ENCODE peak calls at places on chromosome 2, in eight cellular contexts. One of them, this sample, is unnamed.

GRCh38 chr2:182946949-182947348 is 80.5 kb upstream of the FRZB start:
- DNase-seq in CD8-positive, alpha-beta T cell: no peak
- DNase-seq in stimulated activated CD4-positive, alpha-beta T cell treated with anti-CD3 and anti-CD28 coated beads, TNF-alpha, amount 100 ng/mL, for 4 hours: no peak
- DNase-seq in lung: no peak
- DNase-seq in cardiac muscle cell: peak
- DNase-seq in brain pericyte: no peak
- DNase-seq in T-helper 1 cell: no peak
- DNase-seq in GM19239: no peak
- DNase-seq in this sample: no peak

GRCh38 chr2:111149882-111150455 is 29.3 kb downstream of the BCL2L11 start:
- DNase-seq in T-helper 1 cell: no peak
- DNase-seq in GM19239: no peak
- DNase-seq in lung: no peak
- DNase-seq in cardiac muscle cell: no peak
- DNase-seq in brain pericyte: no peak
- DNase-seq in stimulated activated CD4-positive, alpha-beta T cell treated with anti-CD3 and anti-CD28 coated beads, TNF-alpha, amount 100 ng/mL, for 4 hours: no peak
- DNase-seq in CD8-positive, alpha-beta T cell: no peak
- DNase-seq in this sample: no peak

GRCh38 chr2:146523218-146523617 is 1321.6 kb upstream of the ACVR2A start:
- DNase-seq in GM19239: no peak
- DNase-seq in lung: no peak
- DNase-seq in cardiac muscle cell: peak
- DNase-seq in brain pericyte: no peak
- DNase-seq in CD8-positive, alpha-beta T cell: no peak
- DNase-seq in stimulated activated CD4-positive, alpha-beta T cell treated with anti-CD3 and anti-CD28 coated beads, TNF-alpha, amount 100 ng/mL, for 4 hours: no peak
- DNase-seq in T-helper 1 cell: no peak
- DNase-seq in this sample: no peak

GRCh38 chr2:72023678-72024390 is 123.8 kb downstream of the CYP26B1 start:
- DNase-seq in brain pericyte: no peak
- DNase-seq in lung: no peak
- DNase-seq in stimulated activated CD4-positive, alpha-beta T cell treated with anti-CD3 and anti-CD28 coated beads, TNF-alpha, amount 100 ng/mL, for 4 hours: no peak
- DNase-seq in CD8-positive, alpha-beta T cell: no peak
- DNase-seq in GM19239: no peak
- DNase-seq in T-helper 1 cell: no peak
- DNase-seq in cardiac muscle cell: no peak
- DNase-seq in this sample: no peak

GRCh38 chr2:232522014-232522854 is 2.0 kb downstream of the PRSS56 start:
- DNase-seq in lung: peak
- DNase-seq in GM19239: peak
- DNase-seq in cardiac muscle cell: peak
- DNase-seq in brain pericyte: no peak
- DNase-seq in stimulated activated CD4-positive, alpha-beta T cell treated with anti-CD3 and anti-CD28 coated beads, TNF-alpha, amount 100 ng/mL, for 4 hours: peak
- DNase-seq in T-helper 1 cell: peak
- DNase-seq in CD8-positive, alpha-beta T cell: peak
- DNase-seq in this sample: no peak

GRCh38 chr2:149871091-149871885 is 283.7 kb upstream of the MMADHC start:
- DNase-seq in GM19239: no peak
- DNase-seq in stimulated activated CD4-positive, alpha-beta T cell treated with anti-CD3 and anti-CD28 coated beads, TNF-alpha, amount 100 ng/mL, for 4 hours: no peak
- DNase-seq in CD8-positive, alpha-beta T cell: no peak
- DNase-seq in lung: no peak
- DNase-seq in cardiac muscle cell: no peak
- DNase-seq in brain pericyte: no peak
- DNase-seq in T-helper 1 cell: no peak
- DNase-seq in this sample: no peak

GRCh38 chr2:236641051-236641450 is 71.4 kb downstream of the ACKR3 start:
- DNase-seq in lung: no peak
- DNase-seq in brain pericyte: no peak
- DNase-seq in stimulated activated CD4-positive, alpha-beta T cell treated with anti-CD3 and anti-CD28 coated beads, TNF-alpha, amount 100 ng/mL, for 4 hours: no peak
- DNase-seq in GM19239: no peak
- DNase-seq in T-helper 1 cell: no peak
- DNase-seq in cardiac muscle cell: no peak
- DNase-seq in CD8-positive, alpha-beta T cell: no peak
- DNase-seq in this sample: no peak

GRCh38 chr2:27798948-27799645 is 27.6 kb downstream of the MRPL33 start:
- DNase-seq in lung: peak
- DNase-seq in CD8-positive, alpha-beta T cell: no peak
- DNase-seq in cardiac muscle cell: peak
- DNase-seq in stimulated activated CD4-positive, alpha-beta T cell treated with anti-CD3 and anti-CD28 coated beads, TNF-alpha, amount 100 ng/mL, for 4 hours: no peak
- DNase-seq in brain pericyte: peak
- DNase-seq in T-helper 1 cell: no peak
- DNase-seq in GM19239: no peak
- DNase-seq in this sample: no peak

GRCh38 chr2:10513201-10513600 is 65.1 kb upstream of the ODC1 start:
- DNase-seq in CD8-positive, alpha-beta T cell: no peak
- DNase-seq in stimulated activated CD4-positive, alpha-beta T cell treated with anti-CD3 and anti-CD28 coated beads, TNF-alpha, amount 100 ng/mL, for 4 hours: no peak
- DNase-seq in brain pericyte: no peak
- DNase-seq in cardiac muscle cell: no peak
- DNase-seq in T-helper 1 cell: no peak
- DNase-seq in GM19239: no peak
- DNase-seq in lung: no peak
- DNase-seq in this sample: no peak

GRCh38 chr2:49770919-49771318 is 616.6 kb upstream of the FSHR start:
- DNase-seq in lung: no peak
- DNase-seq in CD8-positive, alpha-beta T cell: no peak
- DNase-seq in cardiac muscle cell: peak
- DNase-seq in stimulated activated CD4-positive, alpha-beta T cell treated with anti-CD3 and anti-CD28 coated beads, TNF-alpha, amount 100 ng/mL, for 4 hours: no peak
- DNase-seq in T-helper 1 cell: no peak
- DNase-seq in GM19239: no peak
- DNase-seq in brain pericyte: no peak
- DNase-seq in this sample: no peak

GRCh38 chr2:101119431-101119830 is 31.8 kb downstream of the TBC1D8 start:
- DNase-seq in T-helper 1 cell: no peak
- DNase-seq in stimulated activated CD4-positive, alpha-beta T cell treated with anti-CD3 and anti-CD28 coated beads, TNF-alpha, amount 100 ng/mL, for 4 hours: no peak
- DNase-seq in CD8-positive, alpha-beta T cell: no peak
- DNase-seq in lung: no peak
- DNase-seq in GM19239: no peak
- DNase-seq in cardiac muscle cell: no peak
- DNase-seq in brain pericyte: peak
- DNase-seq in this sample: no peak

GRCh38 chr2:241595600-241596140 is 37.1 kb downstream of the BOK start:
- DNase-seq in GM19239: no peak
- DNase-seq in lung: no peak
- DNase-seq in brain pericyte: no peak
- DNase-seq in stimulated activated CD4-positive, alpha-beta T cell treated with anti-CD3 and anti-CD28 coated beads, TNF-alpha, amount 100 ng/mL, for 4 hours: no peak
- DNase-seq in cardiac muscle cell: peak
- DNase-seq in T-helper 1 cell: no peak
- DNase-seq in CD8-positive, alpha-beta T cell: no peak
- DNase-seq in this sample: no peak

GRCh38 chr2:176473177-176473576 is 203.9 kb downstream of the MTX2 start:
- DNase-seq in lung: peak
- DNase-seq in GM19239: no peak
- DNase-seq in stimulated activated CD4-positive, alpha-beta T cell treated with anti-CD3 and anti-CD28 coated beads, TNF-alpha, amount 100 ng/mL, for 4 hours: no peak
- DNase-seq in brain pericyte: no peak
- DNase-seq in CD8-positive, alpha-beta T cell: no peak
- DNase-seq in T-helper 1 cell: peak
- DNase-seq in cardiac muscle cell: peak
- DNase-seq in this sample: no peak

GRCh38 chr2:38260469-38260868 is 116.6 kb downstream of the ATL2 start:
- DNase-seq in T-helper 1 cell: no peak
- DNase-seq in brain pericyte: no peak
- DNase-seq in lung: no peak
- DNase-seq in stimulated activated CD4-positive, alpha-beta T cell treated with anti-CD3 and anti-CD28 coated beads, TNF-alpha, amount 100 ng/mL, for 4 hours: no peak
- DNase-seq in cardiac muscle cell: no peak
- DNase-seq in GM19239: no peak
- DNase-seq in CD8-positive, alpha-beta T cell: no peak
- DNase-seq in this sample: peak

GRCh38 chr2:42793314-42794270 is 1.2 kb upstream of the HAAO start:
- DNase-seq in stimulated activated CD4-positive, alpha-beta T cell treated with anti-CD3 and anti-CD28 coated beads, TNF-alpha, amount 100 ng/mL, for 4 hours: no peak
- DNase-seq in brain pericyte: no peak
- DNase-seq in cardiac muscle cell: peak
- DNase-seq in GM19239: no peak
- DNase-seq in CD8-positive, alpha-beta T cell: no peak
- DNase-seq in lung: no peak
- DNase-seq in T-helper 1 cell: no peak
- DNase-seq in this sample: no peak

GRCh38 chr2:219951111-219951510 is 323.7 kb downstream of the SLC4A3 start:
- DNase-seq in cardiac muscle cell: no peak
- DNase-seq in brain pericyte: no peak
- DNase-seq in lung: no peak
- DNase-seq in stimulated activated CD4-positive, alpha-beta T cell treated with anti-CD3 and anti-CD28 coated beads, TNF-alpha, amount 100 ng/mL, for 4 hours: no peak
- DNase-seq in GM19239: no peak
- DNase-seq in T-helper 1 cell: no peak
- DNase-seq in CD8-positive, alpha-beta T cell: no peak
- DNase-seq in this sample: no peak

GRCh38 chr2:200479617-200480292 is 30.1 kb downstream of the KCTD18 start:
- DNase-seq in stimulated activated CD4-positive, alpha-beta T cell treated with anti-CD3 and anti-CD28 coated beads, TNF-alpha, amount 100 ng/mL, for 4 hours: no peak
- DNase-seq in T-helper 1 cell: peak
- DNase-seq in CD8-positive, alpha-beta T cell: no peak
- DNase-seq in lung: no peak
- DNase-seq in cardiac muscle cell: peak
- DNase-seq in GM19239: no peak
- DNase-seq in brain pericyte: no peak
- DNase-seq in this sample: no peak

GRCh38 chr2:71216501-71216900 is 10.4 kb downstream of the PAIP2B start:
- DNase-seq in T-helper 1 cell: no peak
- DNase-seq in CD8-positive, alpha-beta T cell: no peak
- DNase-seq in stimulated activated CD4-positive, alpha-beta T cell treated with anti-CD3 and anti-CD28 coated beads, TNF-alpha, amount 100 ng/mL, for 4 hours: no peak
- DNase-seq in cardiac muscle cell: no peak
- DNase-seq in lung: peak
- DNase-seq in brain pericyte: no peak
- DNase-seq in GM19239: no peak
- DNase-seq in this sample: no peak

GRCh38 chr2:224847961-224848850 is 132.0 kb upstream of the CCDC195 start:
- DNase-seq in lung: peak
- DNase-seq in cardiac muscle cell: peak
- DNase-seq in T-helper 1 cell: no peak
- DNase-seq in stimulated activated CD4-positive, alpha-beta T cell treated with anti-CD3 and anti-CD28 coated beads, TNF-alpha, amount 100 ng/mL, for 4 hours: no peak
- DNase-seq in CD8-positive, alpha-beta T cell: no peak
- DNase-seq in GM19239: no peak
- DNase-seq in brain pericyte: no peak
- DNase-seq in this sample: no peak

GRCh38 chr2:144520718-144521487 is 984 bp upstream of the ZEB2 start:
- DNase-seq in stimulated activated CD4-positive, alpha-beta T cell treated with anti-CD3 and anti-CD28 coated beads, TNF-alpha, amount 100 ng/mL, for 4 hours: no peak
- DNase-seq in T-helper 1 cell: no peak
- DNase-seq in brain pericyte: peak
- DNase-seq in GM19239: no peak
- DNase-seq in cardiac muscle cell: peak
- DNase-seq in lung: no peak
- DNase-seq in CD8-positive, alpha-beta T cell: no peak
- DNase-seq in this sample: no peak

GRCh38 chr2:176118606-176119370 is 2.2 kb downstream of the HOXD10 start:
- DNase-seq in T-helper 1 cell: no peak
- DNase-seq in cardiac muscle cell: no peak
- DNase-seq in GM19239: no peak
- DNase-seq in lung: no peak
- DNase-seq in brain pericyte: no peak
- DNase-seq in stimulated activated CD4-positive, alpha-beta T cell treated with anti-CD3 and anti-CD28 coated beads, TNF-alpha, amount 100 ng/mL, for 4 hours: no peak
- DNase-seq in CD8-positive, alpha-beta T cell: no peak
- DNase-seq in this sample: no peak

GRCh38 chr2:82254728-82255127 is 1950.2 kb upstream of the LRRTM1 start:
- DNase-seq in T-helper 1 cell: no peak
- DNase-seq in GM19239: no peak
- DNase-seq in brain pericyte: no peak
- DNase-seq in cardiac muscle cell: no peak
- DNase-seq in lung: no peak
- DNase-seq in CD8-positive, alpha-beta T cell: no peak
- DNase-seq in stimulated activated CD4-positive, alpha-beta T cell treated with anti-CD3 and anti-CD28 coated beads, TNF-alpha, amount 100 ng/mL, for 4 hours: no peak
- DNase-seq in this sample: no peak

GRCh38 chr2:205776139-205776538 is 93.8 kb downstream of the NRP2 start:
- DNase-seq in T-helper 1 cell: peak
- DNase-seq in CD8-positive, alpha-beta T cell: no peak
- DNase-seq in stimulated activated CD4-positive, alpha-beta T cell treated with anti-CD3 and anti-CD28 coated beads, TNF-alpha, amount 100 ng/mL, for 4 hours: no peak
- DNase-seq in cardiac muscle cell: peak
- DNase-seq in GM19239: peak
- DNase-seq in lung: peak
- DNase-seq in brain pericyte: no peak
- DNase-seq in this sample: no peak

GRCh38 chr2:42933824-42934254 is 141.5 kb upstream of the HAAO start:
- DNase-seq in stimulated activated CD4-positive, alpha-beta T cell treated with anti-CD3 and anti-CD28 coated beads, TNF-alpha, amount 100 ng/mL, for 4 hours: no peak
- DNase-seq in lung: no peak
- DNase-seq in GM19239: no peak
- DNase-seq in T-helper 1 cell: no peak
- DNase-seq in CD8-positive, alpha-beta T cell: no peak
- DNase-seq in brain pericyte: no peak
- DNase-seq in cardiac muscle cell: no peak
- DNase-seq in this sample: no peak

GRCh38 chr2:216563646-216564045 is 65.0 kb downstream of the RPL37A start:
- DNase-seq in CD8-positive, alpha-beta T cell: no peak
- DNase-seq in brain pericyte: no peak
- DNase-seq in lung: no peak
- DNase-seq in GM19239: no peak
- DNase-seq in cardiac muscle cell: peak
- DNase-seq in stimulated activated CD4-positive, alpha-beta T cell treated with anti-CD3 and anti-CD28 coated beads, TNF-alpha, amount 100 ng/mL, for 4 hours: no peak
- DNase-seq in T-helper 1 cell: no peak
- DNase-seq in this sample: no peak

GRCh38 chr2:16240459-16240858 is 300.1 kb downstream of the MYCN start:
- DNase-seq in T-helper 1 cell: no peak
- DNase-seq in brain pericyte: no peak
- DNase-seq in lung: no peak
- DNase-seq in stimulated activated CD4-positive, alpha-beta T cell treated with anti-CD3 and anti-CD28 coated beads, TNF-alpha, amount 100 ng/mL, for 4 hours: no peak
- DNase-seq in cardiac muscle cell: no peak
- DNase-seq in CD8-positive, alpha-beta T cell: no peak
- DNase-seq in GM19239: no peak
- DNase-seq in this sample: no peak

GRCh38 chr2:79855264-79856006 is 342.6 kb downstream of the CTNNA2 start:
- DNase-seq in T-helper 1 cell: no peak
- DNase-seq in stimulated activated CD4-positive, alpha-beta T cell treated with anti-CD3 and anti-CD28 coated beads, TNF-alpha, amount 100 ng/mL, for 4 hours: no peak
- DNase-seq in CD8-positive, alpha-beta T cell: no peak
- DNase-seq in brain pericyte: no peak
- DNase-seq in cardiac muscle cell: no peak
- DNase-seq in GM19239: no peak
- DNase-seq in lung: no peak
- DNase-seq in this sample: no peak

GRCh38 chr2:69561041-69561550 is 82.4 kb downstream of the AAK1 start:
- DNase-seq in T-helper 1 cell: no peak
- DNase-seq in GM19239: no peak
- DNase-seq in cardiac muscle cell: no peak
- DNase-seq in lung: no peak
- DNase-seq in CD8-positive, alpha-beta T cell: no peak
- DNase-seq in stimulated activated CD4-positive, alpha-beta T cell treated with anti-CD3 and anti-CD28 coated beads, TNF-alpha, amount 100 ng/mL, for 4 hours: no peak
- DNase-seq in brain pericyte: no peak
- DNase-seq in this sample: no peak

GRCh38 chr2:170881840-170882239 is 47.2 kb upstream of the GORASP2 start:
- DNase-seq in T-helper 1 cell: no peak
- DNase-seq in CD8-positive, alpha-beta T cell: no peak
- DNase-seq in GM19239: no peak
- DNase-seq in cardiac muscle cell: no peak
- DNase-seq in lung: no peak
- DNase-seq in stimulated activated CD4-positive, alpha-beta T cell treated with anti-CD3 and anti-CD28 coated beads, TNF-alpha, amount 100 ng/mL, for 4 hours: no peak
- DNase-seq in brain pericyte: no peak
- DNase-seq in this sample: no peak

GRCh38 chr2:39874236-39874635 is 95.2 kb upstream of the THUMPD2 start:
- DNase-seq in T-helper 1 cell: no peak
- DNase-seq in CD8-positive, alpha-beta T cell: no peak
- DNase-seq in brain pericyte: no peak
- DNase-seq in lung: no peak
- DNase-seq in GM19239: no peak
- DNase-seq in cardiac muscle cell: no peak
- DNase-seq in stimulated activated CD4-positive, alpha-beta T cell treated with anti-CD3 and anti-CD28 coated beads, TNF-alpha, amount 100 ng/mL, for 4 hours: no peak
- DNase-seq in this sample: no peak

This sample was measured in GM12864.